ENCODE peak calls at places on chromosomes 5 and 9, in six cellular contexts. Q, C, M, Y, E and S are unnamed samples.

GRCh38 chr5:61402970-61403369 is 70.9 kb downstream of the ZSWIM6 start:
- DNase-seq in E (no peak), Y (no peak), C (no peak), Q (no peak), M (no peak), S (no peak)

GRCh38 chr5:126988021-126988569 is 42.3 kb downstream of the MARCHF3 start:
- DNase-seq in C (no peak), Y (no peak), Q (no peak), M (no peak), E (no peak), S (no peak)

GRCh38 chr5:77409870-77410621 is 82.1 kb downstream of the WDR41 start:
- DNase-seq in C (no peak), E (no peak), Q (no peak), Y (no peak), M (no peak), S (no peak)

GRCh38 chr9:105127863-105128220 is 116.6 kb upstream of the SLC44A1 start:
- DNase-seq in C (no peak), Y (no peak), Q (no peak), M (no peak), E (no peak), S (no peak)

GRCh38 chr9:126761274-126761673 is 43.6 kb upstream of the ZBTB43 start:
- DNase-seq in C (no peak), E (no peak), M (no peak), Y (no peak), Q (no peak), S (no peak)

GRCh38 chr9:3181049-3181953 is 337.4 kb upstream of the PUM3 start:
- DNase-seq in M (peak), E (no peak), Y (no peak), Q (peak), C (no peak), S (peak)

GRCh38 chr9:728535-728934 is 113.0 kb upstream of the DMRT1 start:
- DNase-seq in E (no peak), M (no peak), Y (no peak), Q (peak), C (no peak), S (no peak)

GRCh38 chr5:38515081-38515480 is 41.4 kb downstream of the LIFR start:
- DNase-seq in E (no peak), M (no peak), C (no peak), Y (no peak), Q (no peak), S (no peak)

GRCh38 chr5:856531-857425 is 6.0 kb upstream of the ZDHHC11 start:
- DNase-seq in C (no peak), Q (no peak), Y (no peak), E (no peak), M (no peak), S (no peak)

GRCh38 chr5:91028518-91028956 is 354.6 kb downstream of the ARRDC3 start:
- DNase-seq in Q (no peak), Y (no peak), E (no peak), C (no peak), M (peak), S (no peak)

GRCh38 chr5:11363779-11364178 is 540.5 kb downstream of the CTNND2 start:
- DNase-seq in C (no peak), Q (no peak), E (no peak), M (no peak), Y (no peak), S (no peak)

GRCh38 chr5:178326054-178326715 is 93.6 kb upstream of the PHYKPL start:
- DNase-seq in Q (no peak), C (no peak), E (no peak), Y (no peak), M (no peak), S (no peak)

GRCh38 chr9:134314950-134315715 is 11.1 kb upstream of the RXRA start:
- DNase-seq in M (no peak), E (no peak), Q (no peak), Y (no peak), C (no peak), S (no peak)

GRCh38 chr5:77851229-77852067 is 75.3 kb upstream of the TBCA start:
- DNase-seq in Q (peak), E (no peak), C (no peak), M (no peak), Y (no peak), S (no peak)

GRCh38 chr5:171989276-171989675 is 17.2 kb downstream of the FBXW11 start:
- DNase-seq in E (no peak), Q (no peak), Y (no peak), M (no peak), C (no peak), S (no peak)

GRCh38 chr5:63553069-63553468 is 409.2 kb downstream of the HTR1A start:
- DNase-seq in E (no peak), C (no peak), Y (no peak), Q (no peak), M (no peak), S (no peak)

GRCh38 chr5:33736510-33736909 is 155.3 kb downstream of the ADAMTS12 start:
- DNase-seq in M (peak), E (no peak), Y (no peak), C (no peak), Q (no peak), S (no peak)
- TF ChIP-seq REST in M (no peak), E (no peak), Y (no peak), C (no peak), Q (no peak), S (no peak)

GRCh38 chr9:124774131-124774978 is 2.6 kb upstream of the OLFML2A start:
- DNase-seq in M (peak), E (peak), C (peak), Y (peak), Q (peak), S (no peak)
- TF ChIP-seq CTCF in M (peak), E (peak), C (peak), Y (peak), Q (peak), S (peak)

GRCh38 chr5:150781706-150782614 is 3.4 kb downstream of the SMIM3 start:
- DNase-seq in Q (no peak), C (no peak), Y (no peak), E (no peak), M (no peak), S (no peak)

GRCh38 chr5:150780816-150781221 is 2.3 kb downstream of the SMIM3 start:
- DNase-seq in E (no peak), M (no peak), C (no peak), Y (no peak), Q (no peak), S (peak)

GRCh38 chr5:150778517-150779396 is at the start of gene SMIM3:
- DNase-seq in E (peak), Y (no peak), Q (peak), C (no peak), M (peak), S (peak)

GRCh38 chr5:150779397-150780179 is 1.0 kb downstream of the SMIM3 start:
- DNase-seq in Q (no peak), M (no peak), Y (no peak), C (no peak), E (no peak), S (peak)

DNA sequence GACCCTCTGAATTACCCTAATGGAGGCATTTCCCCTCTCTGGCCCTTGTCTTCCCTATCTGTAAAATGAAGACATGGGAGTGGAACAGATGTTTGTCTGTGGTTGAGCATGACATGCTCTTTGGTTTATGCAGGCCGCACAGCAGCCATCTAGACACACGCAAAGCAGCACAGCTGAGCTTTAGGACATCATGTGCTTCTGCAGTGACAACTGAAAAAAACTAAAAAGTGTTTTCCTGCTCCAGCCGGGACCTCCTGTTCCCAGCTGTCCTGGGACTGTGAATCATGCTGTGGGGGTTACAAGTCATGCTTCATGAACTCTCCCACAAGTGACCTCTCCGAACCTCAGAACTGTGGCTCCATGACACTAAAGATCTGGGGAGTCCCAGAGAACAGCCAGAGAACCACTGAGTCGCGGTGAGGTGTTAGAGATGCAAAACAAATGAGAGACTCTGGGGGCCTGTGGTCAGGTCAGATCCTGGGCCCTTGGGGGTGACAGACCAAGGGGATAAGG is 1.7 kb downstream of the SMIM3 start:
- DNase-seq in Y (no peak), E (no peak), Q (no peak), M (no peak), C (no peak), S (peak)
- H3K4me3 ChIP-seq in Y (peak), E (no peak), Q (no peak), M (no peak), C (peak), S (peak)

DNA sequence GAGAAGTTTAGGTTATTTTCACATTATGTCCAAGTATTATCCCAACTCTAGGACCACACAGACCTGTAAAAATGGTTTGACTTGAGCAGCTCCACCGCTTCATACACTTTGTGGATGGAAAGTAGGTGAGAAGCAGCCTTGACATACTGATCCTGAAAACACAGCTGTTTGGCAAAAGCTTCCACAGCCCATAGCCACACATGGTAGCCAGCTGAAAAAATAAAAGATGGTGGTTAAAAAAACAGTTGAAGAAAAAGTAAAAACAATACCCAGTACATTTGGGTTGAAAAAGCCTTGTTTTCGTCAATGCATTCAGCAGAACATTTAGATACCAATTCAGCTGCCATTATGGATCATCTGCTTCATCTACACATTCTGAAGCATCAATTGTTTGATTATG is 36.7 kb downstream of the GEMIN5 start:
- DNase-seq in M (no peak), Y (no peak), E (no peak), C (no peak), Q (no peak), S (no peak)
- TF ChIP-seq REST in M (no peak), Y (no peak), E (no peak), C (no peak), Q (no peak), S (no peak)

GRCh38 chr5:40833712-40834229 is 1.3 kb downstream of the RPL37 start:
- DNase-seq in Y (no peak), E (no peak), M (no peak), Q (no peak), C (no peak), S (no peak)

GRCh38 chr5:40832345-40832744 is 2.7 kb downstream of the RPL37 start:
- DNase-seq in Y (no peak), E (no peak), C (no peak), Q (no peak), M (no peak), S (peak)

GRCh38 chr5:40834391-40834848 is 602 bp downstream of the RPL37 start:
- DNase-seq in C (no peak), E (no peak), M (peak), Q (no peak), Y (no peak), S (no peak)

GRCh38 chr5:40838076-40838475 is 3.1 kb upstream of the RPL37 start:
- DNase-seq in E (no peak), Y (no peak), Q (no peak), C (no peak), M (no peak), S (no peak)

DNA sequence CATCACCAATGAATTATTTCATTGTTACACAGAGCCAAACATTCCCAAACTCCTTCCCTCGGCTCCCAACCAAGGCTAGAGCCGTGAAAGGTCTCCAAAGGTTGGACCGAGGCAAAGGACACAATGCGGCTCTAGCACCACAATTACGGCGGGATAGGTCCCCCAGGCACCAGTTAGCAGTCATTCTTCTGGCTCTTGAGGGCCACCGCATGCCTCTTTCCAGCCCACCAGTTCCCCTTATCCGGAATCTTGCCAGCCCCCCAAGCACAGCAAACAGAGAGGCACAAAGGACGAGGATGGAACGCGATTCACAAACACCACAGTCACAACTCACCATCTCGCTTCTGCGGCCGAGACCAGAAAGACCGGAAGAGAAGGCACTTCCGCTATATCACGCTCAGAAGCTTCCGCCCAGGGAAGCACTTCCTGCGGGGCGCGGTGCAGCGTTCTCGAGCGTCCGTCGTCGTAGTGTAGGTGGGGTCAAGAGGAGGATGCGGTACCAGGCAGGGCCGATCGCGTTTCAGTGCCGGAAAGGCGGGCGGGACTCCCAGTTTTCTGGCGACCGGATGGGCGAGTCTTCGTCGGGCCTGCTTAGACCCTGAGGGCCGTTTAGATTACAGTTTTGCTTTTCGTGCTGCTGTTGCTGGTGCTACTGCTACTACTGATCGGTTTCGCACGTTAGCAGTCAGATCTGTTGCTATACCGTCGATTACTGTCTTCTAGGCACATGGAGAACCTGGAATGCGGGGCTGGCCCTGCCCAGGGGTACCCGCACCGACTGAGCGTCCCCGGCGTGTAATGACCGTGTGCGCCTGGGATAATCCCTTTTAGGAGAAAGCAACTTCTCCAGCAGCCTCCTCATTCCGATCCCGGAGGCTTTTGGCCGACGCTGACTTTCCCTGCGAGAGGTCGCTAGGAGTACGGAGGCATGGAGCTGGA is at the start of gene RPL37:
- DNase-seq in Y (peak), M (peak), Q (peak), E (peak), C (peak), S (peak)
- TF ChIP-seq CTCF in Y (no peak), M (no peak), Q (no peak), E (no peak), C (no peak), S (no peak)

DNA sequence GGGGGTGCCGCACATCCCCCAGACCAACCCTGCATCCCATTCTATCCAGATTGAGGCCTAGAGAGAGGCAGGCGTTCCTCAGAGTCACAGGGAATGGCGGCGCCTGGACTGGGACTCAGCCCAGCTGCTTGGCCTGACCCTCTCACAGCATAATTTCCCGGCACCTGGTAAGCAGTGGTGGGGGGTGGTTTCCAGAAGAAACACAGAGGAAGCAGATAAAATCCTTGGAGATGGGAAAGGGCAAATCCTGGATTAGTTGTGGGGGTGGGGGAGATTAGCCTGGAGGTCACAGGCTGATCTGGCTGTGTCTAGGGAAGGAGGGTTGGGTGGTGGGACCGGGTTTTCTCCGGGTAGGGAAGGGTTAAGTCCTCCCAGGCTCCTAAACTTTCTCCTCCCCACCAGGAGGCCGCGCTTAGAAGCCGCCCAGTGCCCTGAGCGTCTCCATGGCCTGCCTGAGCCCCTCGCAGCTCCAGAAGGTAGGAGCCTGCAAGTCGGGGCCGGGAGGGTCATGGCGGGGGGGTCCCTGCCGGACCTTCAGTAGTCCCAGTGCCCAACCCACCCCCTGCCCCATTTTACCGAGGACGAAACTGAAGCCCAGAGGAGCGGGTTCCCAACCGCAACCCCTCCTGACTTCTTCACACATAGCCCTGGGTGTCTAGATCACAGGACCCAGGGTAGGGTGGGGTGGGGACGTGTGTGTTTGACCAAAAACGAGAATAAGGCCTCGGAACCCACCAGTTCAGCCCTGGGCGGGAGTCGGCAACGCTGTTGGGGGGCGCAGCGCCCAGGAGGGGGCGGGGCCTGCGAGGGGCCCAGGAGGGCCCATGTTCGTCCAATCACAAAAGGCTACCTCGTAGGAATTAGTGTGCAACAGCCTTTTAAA is 1.3 kb downstream of the PHYHD1 start:
- DNase-seq in Q (peak), M (no peak), E (peak), C (no peak), Y (no peak), S (no peak)
- H3K4me3 ChIP-seq in Q (peak), M (no peak), E (peak), C (no peak), Y (no peak), S (no peak)

GRCh38 chr9:137456864-137457405 is 2.2 kb downstream of the NSMF start:
- DNase-seq in C (no peak), Y (no peak), M (no peak), Q (no peak), E (no peak), S (no peak)

GRCh38 chr9:137454145-137454505 is 5.0 kb downstream of the NSMF start:
- DNase-seq in C (no peak), M (no peak), Q (peak), E (peak), Y (no peak), S (no peak)

GRCh38 chr9:137454506-137455360 is 4.4 kb downstream of the NSMF start:
- DNase-seq in Q (peak), M (no peak), E (no peak), C (no peak), Y (no peak), S (no peak)

GRCh38 chr9:137456061-137456863 is 2.9 kb downstream of the NSMF start:
- DNase-seq in C (no peak), Y (no peak), Q (no peak), M (no peak), E (no peak), S (no peak)

DNA sequence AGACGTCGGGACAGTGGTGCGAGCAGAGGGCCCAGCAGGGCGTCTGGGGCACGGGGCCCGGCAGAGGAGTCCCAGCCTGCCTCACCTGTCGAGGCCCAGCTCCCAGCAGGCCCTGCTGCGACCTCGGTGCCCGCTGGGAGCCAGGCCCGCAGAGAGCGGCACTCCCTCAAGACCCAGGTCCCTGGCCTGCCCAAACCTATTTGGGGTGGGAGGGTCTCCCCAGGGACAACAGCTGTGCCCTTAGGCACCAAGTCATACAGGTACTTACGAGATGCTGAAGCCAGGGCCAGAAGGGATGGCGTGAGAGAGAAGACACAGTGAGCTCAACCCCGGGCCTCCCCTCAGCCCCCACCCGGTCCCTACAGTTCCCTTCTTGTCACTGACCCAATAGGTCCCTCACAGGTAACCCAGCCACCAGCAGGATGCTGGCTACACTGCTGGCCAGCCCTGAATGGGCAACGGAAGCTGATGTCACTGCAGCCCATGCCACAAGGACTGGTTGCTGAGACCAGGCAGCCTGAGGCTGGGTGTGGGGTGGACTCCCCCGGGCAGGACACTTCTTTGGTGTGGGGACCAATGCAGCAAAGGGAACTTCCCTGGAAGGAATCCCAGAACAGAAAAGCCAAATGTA is 3.7 kb downstream of the NSMF start:
- DNase-seq in M (no peak), C (no peak), Q (no peak), Y (no peak), E (no peak), S (no peak)
- TF ChIP-seq REST in M (no peak), C (no peak), Q (no peak), Y (no peak), E (no peak), S (no peak)